ENCODE peak calls at places on chromosome 20, in six cellular contexts. Z is OCI-LY7, N is left ventricle myocardium inferior, Q is heart left ventricle, M is GM12865, X is tibial artery. E is an unnamed sample.

GRCh38 chr20:6051505-6051904 is 2.4 kb downstream of the LRRN4 start:
- DNase-seq in M (no peak), Z (no peak), N (no peak), X (no peak), Q (no peak), E (peak; percentile 75)

GRCh38 chr20:1415667-1416468 is 23.0 kb upstream of the FKBP1A start:
- DNase-seq in Z (no peak), N (no peak), X (no peak), M (no peak), Q (no peak), E (peak; percentile 91)

GRCh38 chr20:41654292-41654691 is 36.1 kb upstream of the CHD6 start:
- DNase-seq in Q (no peak), X (no peak), Z (no peak), N (no peak), M (no peak), E (no peak)

GRCh38 chr20:60718743-60719142 is 533.3 kb upstream of the CDH4 start:
- DNase-seq in Q (no peak), N (no peak), X (no peak), M (no peak), Z (no peak), E (no peak)

GRCh38 chr20:23920936-23921335 is 41.4 kb upstream of the CST5 start:
- DNase-seq in Q (no peak), M (no peak), X (no peak), Z (no peak), N (no peak), E (no peak)

GRCh38 chr20:36384022-36384619 is 78.0 kb downstream of the DLGAP4 start:
- DNase-seq in Q (no peak), Z (peak; percentile 49), X (no peak), M (peak; percentile 43), N (no peak), E (peak; percentile 19)

GRCh38 chr20:1877604-1878195 is 17.5 kb upstream of the SIRPA start:
- DNase-seq in N (no peak), Z (no peak), X (no peak), M (no peak), Q (no peak), E (no peak)

GRCh38 chr20:51004781-51005180 is 18.1 kb downstream of the KCNG1 start:
- DNase-seq in N (no peak), X (no peak), Z (no peak), M (no peak), Q (no peak), E (no peak)

DNA sequence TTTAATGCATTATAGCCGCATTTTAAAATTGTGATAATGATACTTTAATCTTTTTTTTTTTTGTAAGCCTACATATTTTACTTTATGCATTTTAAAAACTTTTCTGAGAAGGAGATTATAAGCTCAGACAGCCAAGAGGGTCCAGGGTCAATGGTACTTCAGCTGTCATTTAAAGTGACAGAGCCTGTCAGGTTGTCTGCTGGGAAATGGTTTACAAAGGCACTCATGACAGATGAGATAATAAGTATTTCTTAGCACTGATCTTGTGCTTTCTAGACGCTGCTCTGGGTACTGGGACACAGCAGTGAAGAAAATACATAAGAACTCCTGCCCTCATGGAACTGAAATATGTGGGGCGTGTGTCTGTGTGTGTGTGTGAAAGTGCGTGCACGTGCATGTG is 19.6 kb downstream of the LAMP5 start:
- DNase-seq in M (no peak), X (no peak), Z (no peak), Q (no peak), N (no peak), E (no peak)
- H3K4me3 ChIP-seq in M (no peak overlapping the region), X (no peak overlapping the region), Z (no peak overlapping the region), Q (no peak overlapping the region), N (no peak overlapping the region), E (no peak overlapping the region)

DNA sequence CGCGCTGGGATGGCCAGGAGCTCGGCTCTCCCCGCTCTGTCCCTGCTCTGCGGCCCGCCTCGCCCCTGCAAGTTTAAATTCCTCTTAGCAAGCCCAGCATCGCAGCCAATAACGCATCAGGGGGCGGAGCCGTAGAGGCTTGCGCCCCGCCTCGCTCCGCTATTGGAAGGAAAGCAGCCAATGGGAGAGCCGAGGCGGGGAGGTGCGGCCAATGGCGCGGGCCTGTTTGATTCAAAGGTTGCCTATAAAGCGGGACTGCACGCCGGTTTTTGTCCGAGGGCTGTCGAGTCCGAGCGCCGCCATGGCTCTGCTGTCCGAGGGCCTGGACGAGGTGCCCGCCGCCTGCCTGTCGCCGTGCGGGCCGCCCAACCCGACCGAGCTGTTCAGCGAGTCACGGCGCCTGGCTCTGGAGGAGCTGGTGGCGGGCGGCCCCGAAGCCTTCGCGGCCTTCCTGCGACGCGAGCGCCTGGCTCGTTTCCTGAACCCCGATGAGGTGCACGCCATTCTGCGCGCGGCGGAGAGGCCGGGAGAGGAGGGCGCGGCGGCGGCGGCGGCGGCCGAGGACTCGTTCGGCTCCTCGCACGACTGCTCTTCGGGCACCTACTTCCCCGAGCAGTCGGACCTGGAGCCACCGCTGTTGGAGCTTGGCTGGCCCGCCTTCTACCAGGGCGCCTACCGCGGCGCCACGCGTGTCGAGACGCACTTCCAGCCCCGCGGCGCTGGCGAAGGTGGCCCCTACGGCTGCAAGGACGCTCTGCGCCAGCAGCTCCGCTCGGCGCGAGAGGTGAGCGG is at the start of gene FAM83D:
- DNase-seq in N (peak; percentile 93), Q (peak; percentile 91), M (peak; percentile 98), Z (peak; percentile 99), X (peak; percentile 90), E (peak; percentile 99)
- TF ChIP-seq CTCF in N (peak; percentile 7), Q (peak; percentile 83), M (no peak), Z (no peak), X (peak; percentile 73), E (no peak)

DNA sequence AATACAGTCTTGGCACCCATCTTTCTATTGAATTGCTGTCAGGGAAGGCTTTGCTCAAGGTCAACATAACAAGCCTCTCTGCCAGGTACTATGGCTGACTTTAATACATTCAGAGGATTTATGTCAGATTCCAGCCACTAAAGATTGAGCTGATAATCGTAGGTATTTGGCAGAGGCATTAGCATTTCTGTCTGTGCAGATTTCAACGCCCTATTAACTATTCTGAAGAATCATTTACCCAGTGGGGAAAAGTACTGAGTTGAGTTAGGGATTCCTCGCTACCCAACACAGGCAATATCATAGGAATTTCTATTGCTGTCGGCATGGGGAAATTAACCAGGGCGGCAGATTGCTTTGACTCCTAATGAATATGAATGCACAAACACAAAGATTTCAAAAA is 233.7 kb upstream of the SPTLC3 start:
- DNase-seq in X (no peak), N (no peak), M (no peak), Q (no peak), Z (no peak), E (no peak)
- H3K4me3 ChIP-seq in X (no peak overlapping the region), N (no peak overlapping the region), M (no peak overlapping the region), Q (no peak overlapping the region), Z (no peak overlapping the region), E (no peak overlapping the region)

GRCh38 chr20:57476641-57477461 is 48.1 kb downstream of the CTCFL start:
- DNase-seq in Z (no peak), M (no peak), X (peak; percentile 9), N (no peak), Q (no peak), E (no peak)
- TF ChIP-seq CTCF in Z (no peak), M (no peak), X (no peak), N (no peak), Q (no peak), E (no peak)

DNA sequence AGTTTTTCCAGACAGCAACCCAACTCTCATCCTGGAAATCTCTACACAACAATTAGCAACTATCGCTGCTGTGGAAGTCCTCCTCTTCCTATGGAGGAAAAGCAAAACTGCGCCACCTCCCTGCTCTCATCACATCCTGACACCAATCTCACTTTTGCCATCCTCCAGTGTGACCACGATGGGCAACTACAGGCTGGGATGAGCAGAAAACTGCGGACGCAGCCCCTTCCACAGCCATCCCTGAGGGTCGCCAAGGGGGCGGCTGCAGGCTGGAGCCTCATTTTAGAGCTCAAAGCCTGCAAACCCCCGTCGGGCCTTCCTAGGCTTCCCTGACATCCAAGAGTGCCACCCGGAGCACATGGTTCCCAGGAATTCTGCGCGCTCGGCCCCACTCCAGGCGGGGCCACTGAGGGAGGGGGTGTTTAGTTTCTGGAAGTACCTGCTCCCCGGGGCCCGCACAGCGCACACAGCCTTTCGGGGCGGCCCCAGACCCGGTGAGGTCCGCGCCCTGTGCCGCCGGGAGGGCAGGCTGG is 1.2 kb downstream of the TCFL5 start:
- DNase-seq in Z (no peak), M (no peak), X (no peak), N (no peak), Q (no peak), E (no peak)
- H3K4me3 ChIP-seq in Z (peak overlapping the region; percentile 64), M (peak overlapping the region; percentile 52), X (peak overlapping the region; percentile 54), N (peak overlapping the region; percentile 65), Q (peak overlapping the region; percentile 38), E (peak overlapping the region; percentile 49)

DNA sequence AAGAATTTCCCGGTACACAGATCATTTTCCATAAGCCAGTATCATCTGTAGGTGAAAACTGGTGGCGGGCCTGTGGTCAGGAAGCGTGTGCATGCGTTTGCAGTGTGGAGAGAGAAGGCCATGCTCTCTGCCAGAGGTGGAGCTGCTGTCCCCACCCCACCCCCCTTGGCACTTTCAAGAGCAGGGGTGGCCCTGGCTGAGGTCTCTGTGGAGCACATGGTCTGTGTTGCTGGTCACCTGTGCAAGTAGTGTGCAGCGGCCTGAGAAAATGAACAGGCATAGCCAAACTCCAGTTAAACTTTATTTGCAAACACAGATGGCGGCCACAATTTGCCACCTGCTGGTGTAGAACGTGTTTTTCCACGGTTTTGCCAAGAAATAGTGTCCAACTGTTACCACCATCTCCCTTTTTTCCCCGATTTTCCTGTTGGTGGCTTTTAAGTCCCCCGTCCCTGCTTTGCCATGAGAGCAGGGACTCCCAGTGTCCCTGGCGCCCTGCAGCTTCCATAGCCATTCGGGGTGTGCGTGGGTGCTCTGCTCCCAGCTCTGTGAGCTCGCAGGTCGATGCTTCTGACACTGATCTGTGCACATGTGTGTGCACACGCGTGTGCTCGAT is 2.5 kb downstream of the ADRM1 start:
- DNase-seq in M (no peak), N (no peak), Z (no peak), Q (no peak), X (no peak), E (no peak)
- TF ChIP-seq CTCF in M (no peak), N (no peak), Z (no peak), Q (no peak), X (no peak), E (no peak)

GRCh38 chr20:53597085-53597482 is 3.4 kb upstream of the ZNF217 start:
- DNase-seq in M (no peak), X (no peak), Z (no peak), Q (peak; percentile 5), N (no peak), E (no peak)
- H3K4me3 ChIP-seq in M (no peak overlapping the region), X (no peak overlapping the region), Z (no peak overlapping the region), Q (no peak overlapping the region), N (no peak overlapping the region), E (no peak overlapping the region)

DNA sequence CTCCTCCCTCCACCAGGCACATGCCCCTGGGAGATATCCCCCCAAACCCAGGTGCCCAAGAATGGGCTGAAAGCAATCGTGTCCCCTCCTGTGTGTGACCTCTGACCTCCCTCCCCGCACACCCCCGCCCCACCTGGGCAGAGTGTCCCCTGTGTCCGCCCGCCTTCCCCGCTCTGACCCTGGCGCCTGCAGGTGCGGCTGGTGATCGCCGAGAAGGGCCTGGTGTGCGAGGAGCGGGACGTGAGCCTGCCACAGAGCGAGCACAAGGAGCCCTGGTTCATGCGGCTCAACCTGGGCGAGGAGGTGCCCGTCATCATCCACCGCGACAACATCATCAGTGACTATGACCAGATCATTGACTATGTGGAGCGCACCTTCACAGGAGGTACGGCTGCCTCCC is 9.9 kb downstream of the GDAP1L1 start:
- DNase-seq in Z (no peak), Q (no peak), N (no peak), X (no peak), M (no peak), E (no peak)
- TF ChIP-seq CTCF in Z (no peak), Q (no peak), N (no peak), X (no peak), M (no peak), E (no peak)